ENCODE peak calls at places on chromosomes 1 and 21, in seven cellular contexts. A is stomach, F is HL-60, Q is H1, Z is spleen, S is sigmoid colon, J is esophagus muscularis mucosa. P is an unnamed sample.
A peak's percentile ranks its signal among the peaks of the same experiment; 100 is the strongest.

GRCh38 chr1:235430991-235431390 is 63.8 kb downstream of the TBCE start:
- DNase-seq in A (no peak), F (no peak), Q (no peak), Z (no peak), S (no peak), J (no peak), P (no peak)

GRCh38 chr1:5632226-5632625 is 360.0 kb downstream of the NPHP4 start:
- DNase-seq in A (no peak), F (no peak), Q (no peak), Z (no peak), S (no peak), J (peak; percentile 60), P (no peak)

GRCh38 chr1:26787706-26788514 is at the start of gene PIGV:
- DNase-seq in A (peak; percentile 89), F (peak; percentile 82), Q (no peak), Z (peak; percentile 97), S (peak; percentile 93), J (peak; percentile 96), P (peak; percentile 88)

GRCh38 chr1:155070721-155071556 is 7.4 kb downstream of the EFNA4 start:
- DNase-seq in A (peak; percentile 83), F (peak; percentile 76), Q (no peak), Z (peak; percentile 93), S (peak; percentile 90), J (no peak), P (peak; percentile 95)

GRCh38 chr1:11594222-11594621 is 60.0 kb downstream of the FBXO2 start:
- DNase-seq in A (no peak), F (no peak), Q (peak; percentile 23), Z (no peak), S (no peak), J (no peak), P (no peak)

GRCh38 chr21:27423073-27423472 is 456.2 kb upstream of the ADAMTS5 start:
- DNase-seq in A (peak; percentile 38), F (no peak), Q (no peak), Z (no peak), S (peak; percentile 80), J (no peak), P (peak; percentile 48)

GRCh38 chr1:29984544-29985375 is 738.6 kb downstream of the MATN1 start:
- DNase-seq in A (no peak), F (no peak), Q (no peak), Z (no peak), S (no peak), J (peak; percentile 82), P (no peak)

GRCh38 chr21:38440746-38441145 is 57.5 kb downstream of the ERG start:
- DNase-seq in A (no peak), F (peak; percentile 55), Q (no peak), Z (no peak), S (no peak), J (no peak), P (no peak)

GRCh38 chr1:33094971-33095604 is 14.1 kb downstream of the AZIN2 start:
- DNase-seq in A (peak; percentile 70), F (no peak), Q (peak; percentile 29), Z (no peak), S (peak; percentile 74), J (no peak), P (no peak)

GRCh38 chr1:15272009-15272781 is 25.2 kb downstream of the FHAD1 start:
- DNase-seq in A (peak; percentile 69), F (peak; percentile 48), Q (peak; percentile 23), Z (no peak), S (peak; percentile 83), J (no peak), P (peak; percentile 71)

GRCh38 chr1:236489710-236490377 is 33.9 kb upstream of the LGALS8 start:
- DNase-seq in A (peak; percentile 31), F (peak; percentile 14), Q (no peak), Z (no peak), S (no peak), J (no peak), P (no peak)

GRCh38 chr1:110645962-110646735 is 28.6 kb downstream of the KCNA3 start:
- DNase-seq in A (no peak), F (no peak), Q (no peak), Z (no peak), S (no peak), J (no peak), P (no peak)

GRCh38 chr21:36504067-36505058 is 24.4 kb upstream of the CLDN14 start:
- DNase-seq in A (no peak), F (peak; percentile 25), Q (no peak), Z (no peak), S (no peak), J (no peak), P (no peak)

GRCh38 chr1:184075040-184076029 is 23.8 kb downstream of the TSEN15 start:
- DNase-seq in A (no peak), F (peak; percentile 35), Q (no peak), Z (no peak), S (peak; percentile 82), J (no peak), P (no peak)

GRCh38 chr1:191320062-191320461 is 838.2 kb upstream of the RGS18 start:
- DNase-seq in A (no peak), F (no peak), Q (no peak), Z (no peak), S (no peak), J (no peak), P (no peak)
- H3K27ac ChIP-seq in A (no peak overlapping the region), F (no peak overlapping the region), Q (no peak overlapping the region), Z (no peak overlapping the region), S (no peak overlapping the region), J (no peak overlapping the region), P (no peak overlapping the region)

GRCh38 chr1:116853680-116854191 is 56.0 kb upstream of the PTGFRN start:
- DNase-seq in A (peak; percentile 35), F (peak; percentile 44), Q (peak; percentile 38), Z (no peak), S (no peak), J (no peak), P (peak; percentile 38)

GRCh38 chr1:116855220-116855619 is 54.5 kb upstream of the PTGFRN start:
- DNase-seq in A (peak; percentile 52), F (no peak), Q (no peak), Z (no peak), S (peak; percentile 72), J (no peak), P (no peak)

GRCh38 chr1:116855788-116856187 is 53.9 kb upstream of the PTGFRN start:
- DNase-seq in A (no peak), F (no peak), Q (no peak), Z (no peak), S (no peak), J (no peak), P (no peak)

GRCh38 chr1:116852910-116853309 is 56.8 kb upstream of the PTGFRN start:
- DNase-seq in A (no peak), F (no peak), Q (no peak), Z (no peak), S (no peak), J (no peak), P (no peak)

GRCh38 chr1:116854294-116854693 is 55.4 kb upstream of the PTGFRN start:
- DNase-seq in A (no peak), F (no peak), Q (no peak), Z (no peak), S (no peak), J (no peak), P (no peak)
- H3K4me3 ChIP-seq in A (no peak overlapping the region), F (no peak overlapping the region), Q (peak overlapping the region; percentile 43), Z (no peak overlapping the region), S (no peak overlapping the region), J (no peak overlapping the region), P (no peak overlapping the region)

DNA sequence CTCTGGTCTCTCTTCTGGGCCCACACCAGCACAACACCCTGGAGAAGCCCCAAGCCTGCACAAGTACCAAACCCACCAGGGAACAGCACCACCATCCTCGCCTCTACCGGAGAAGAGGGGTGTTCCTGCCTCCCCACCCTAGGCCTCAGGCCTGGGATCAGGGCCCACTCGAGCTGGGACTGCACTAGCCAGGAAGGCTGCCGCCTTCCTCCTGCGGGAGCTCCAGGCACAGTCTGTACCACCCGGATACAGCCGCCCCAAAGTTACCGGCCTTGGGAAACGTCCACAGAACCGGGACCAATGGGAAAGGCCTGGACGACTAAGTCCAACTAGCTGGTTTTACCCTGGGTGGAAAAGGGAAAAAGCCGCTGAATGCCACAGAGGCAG is 3.4 kb downstream of the TAL1 start:
- DNase-seq in A (no peak), F (no peak), Q (no peak), Z (peak; percentile 83), S (no peak), J (no peak), P (no peak)
- TF ChIP-seq POLR2AphosphoS5 in A (peak; percentile 49), F (no peak), Q (no peak), Z (peak; percentile 75), S (no peak), J (peak; percentile 66), P (peak; percentile 41)

GRCh38 chr1:201525196-201525778 is 13.6 kb upstream of the NAV1 start:
- DNase-seq in A (no peak), F (no peak), Q (no peak), Z (no peak), S (no peak), J (no peak), P (no peak)

GRCh38 chr1:201531551-201532425 is 7.1 kb upstream of the NAV1 start:
- DNase-seq in A (no peak), F (no peak), Q (no peak), Z (no peak), S (no peak), J (no peak), P (no peak)

GRCh38 chr1:201527879-201528278 is 11.0 kb upstream of the NAV1 start:
- DNase-seq in A (no peak), F (no peak), Q (no peak), Z (no peak), S (no peak), J (no peak), P (no peak)

GRCh38 chr1:201530741-201531521 is 8.0 kb upstream of the NAV1 start:
- DNase-seq in A (peak; percentile 67), F (peak; percentile 61), Q (no peak), Z (no peak), S (peak; percentile 96), J (peak; percentile 97), P (peak; percentile 68)

DNA sequence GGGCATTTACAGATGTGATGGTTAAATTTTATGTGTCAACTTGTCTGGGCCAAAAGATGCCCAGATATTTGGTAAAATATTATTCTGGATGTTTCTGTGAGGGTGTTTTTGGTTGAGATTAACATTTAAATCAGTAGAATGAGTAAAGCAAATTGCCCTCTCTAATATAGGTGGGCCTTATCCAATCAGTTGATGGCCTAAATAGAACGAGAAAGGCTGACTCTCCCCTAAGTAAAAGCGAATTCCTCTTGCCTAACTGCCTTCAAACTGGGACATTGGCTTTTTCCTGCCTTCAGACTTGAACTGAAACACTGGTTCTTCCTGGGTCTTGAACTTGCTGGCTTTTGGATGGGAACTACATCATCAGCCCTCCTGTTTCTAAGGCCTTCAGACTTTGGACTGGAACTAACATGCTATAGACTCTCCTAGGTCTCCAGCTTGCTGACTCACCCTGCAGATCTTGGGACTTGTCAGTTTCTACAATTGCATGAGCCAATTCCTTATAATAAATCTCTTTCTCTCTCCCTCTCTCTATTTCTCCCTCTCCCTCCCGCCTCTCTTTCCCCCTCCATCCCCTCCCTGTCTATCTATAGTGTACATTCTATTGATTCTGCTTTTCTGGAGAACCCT is 10.2 kb upstream of the NAV1 start:
- DNase-seq in A (no peak), F (no peak), Q (no peak), Z (no peak), S (no peak), J (no peak), P (no peak)
- H3K27ac ChIP-seq in A (no peak overlapping the region), F (no peak overlapping the region), Q (no peak overlapping the region), Z (no peak overlapping the region), S (no peak overlapping the region), J (no peak overlapping the region), P (no peak overlapping the region)

GRCh38 chr1:76901158-76901767 is 34.0 kb downstream of the ST6GALNAC5 start:
- DNase-seq in A (no peak), F (peak; percentile 56), Q (peak; percentile 19), Z (no peak), S (no peak), J (no peak), P (no peak)
- H3K4me3 ChIP-seq in A (no peak overlapping the region), F (no peak overlapping the region), Q (no peak overlapping the region), Z (no peak overlapping the region), S (no peak overlapping the region), J (no peak overlapping the region), P (no peak overlapping the region)

P was measured in upper lobe of left lung.